ENCODE peak calls at places on chromosomes 12 and 14, in eight cellular contexts. G is fibroblast of mammary gland, N is endothelial cell, T is endodermal cell, V is left ventricle myocardium inferior, M is left lung, S is WTC11, W is stomach. Q is an unnamed sample.
A peak's percentile ranks its signal among the peaks of the same experiment; 100 is the strongest.

GRCh38 chr14:105483300-105484068 is 3.2 kb upstream of the CRIP1 start:
- DNase-seq in M (no peak), S (no peak), N (no peak), W (no peak), V (peak; percentile 38), T (no peak), G (no peak), Q (no peak)

GRCh38 chr14:71166434-71166833 is 259.2 kb downstream of the PCNX1 start:
- DNase-seq in N (peak; percentile 55), V (no peak), W (no peak), T (peak; percentile 62), S (peak; percentile 39), M (no peak), G (peak; percentile 68), Q (no peak)

GRCh38 chr12:116594325-116595038 is 35.3 kb downstream of the MAP1LC3B2 start:
- DNase-seq in W (no peak), V (peak; percentile 49), S (no peak), M (peak; percentile 91), N (no peak), G (no peak), T (no peak), Q (no peak)

GRCh38 chr12:87163122-87163521 is 866.1 kb downstream of the C12orf50 start:
- DNase-seq in N (no peak), V (no peak), S (no peak), W (no peak), G (no peak), T (no peak), M (no peak), Q (no peak)

GRCh38 chr14:75487155-75487671 is 35.1 kb upstream of the BATF start:
- DNase-seq in T (no peak), W (no peak), G (no peak), S (no peak), N (no peak), M (no peak), V (no peak), Q (no peak)

GRCh38 chr12:102690267-102690666 is 209.9 kb upstream of the IGF1 start:
- DNase-seq in T (no peak), W (peak; percentile 27), M (no peak), N (no peak), S (no peak), G (no peak), V (no peak), Q (no peak)

GRCh38 chr12:693937-694533 is 30.8 kb upstream of the NINJ2 start:
- DNase-seq in G (no peak), S (no peak), N (no peak), V (no peak), M (no peak), T (no peak), W (no peak), Q (no peak)

GRCh38 chr14:76272774-76273173 is 103.2 kb upstream of the ESRRB start:
- DNase-seq in W (no peak), T (no peak), V (no peak), M (no peak), G (peak; percentile 5), S (no peak), N (no peak), Q (no peak)

GRCh38 chr12:66119870-66120241 is 10.7 kb downstream of the LLPH start:
- DNase-seq in S (no peak), W (no peak), T (no peak), M (no peak), N (no peak), G (no peak), V (no peak), Q (no peak)

GRCh38 chr12:108854453-108855283 is 2.7 kb downstream of the SSH1 start:
- DNase-seq in W (no peak), S (no peak), T (no peak), M (peak; percentile 84), V (no peak), G (peak; percentile 100), N (no peak), Q (no peak)

GRCh38 chr12:103523771-103524170 is 28.0 kb upstream of the C12orf42 start:
- DNase-seq in T (no peak), V (no peak), S (no peak), N (no peak), M (no peak), G (no peak), W (no peak), Q (no peak)

GRCh38 chr14:53330441-53330840 is 177.3 kb upstream of the DDHD1 start:
- DNase-seq in N (no peak), S (no peak), V (no peak), M (no peak), T (no peak), W (no peak), G (peak; percentile 14), Q (no peak)

GRCh38 chr12:95858451-95859343 is at the start of gene SNRPF:
- DNase-seq in G (peak; percentile 97), W (peak; percentile 96), N (peak; percentile 94), M (peak; percentile 95), S (peak; percentile 96), T (peak; percentile 100), V (peak; percentile 92), Q (peak; percentile 96)
- TF ChIP-seq CTCF in G (peak; percentile 8), W (no peak), N (no peak), M (no peak), S (no peak), T (peak; percentile 40), V (peak; percentile 31), Q (peak; percentile 59)

GRCh38 chr12:44511289-44511688 is 364.8 kb downstream of the NELL2 start:
- DNase-seq in W (no peak), S (no peak), M (no peak), G (no peak), V (no peak), T (no peak), N (no peak), Q (no peak)
- TF ChIP-seq CTCF in W (no peak), S (no peak), M (no peak), G (no peak), V (no peak), T (no peak), N (no peak), Q (no peak)

GRCh38 chr12:27539191-27539631 is 15.2 kb downstream of the PPFIBP1 start:
- DNase-seq in S (no peak), T (no peak), W (no peak), V (no peak), G (peak; percentile 73), N (no peak), M (no peak), Q (no peak)

GRCh38 chr12:27545666-27546065 is 21.7 kb downstream of the PPFIBP1 start:
- DNase-seq in N (no peak), M (no peak), T (no peak), V (no peak), S (no peak), W (no peak), G (no peak), Q (no peak)

GRCh38 chr12:27542628-27543027 is 18.6 kb downstream of the PPFIBP1 start:
- DNase-seq in T (no peak), N (no peak), V (no peak), W (no peak), G (peak; percentile 89), M (no peak), S (no peak), Q (no peak)

GRCh38 chr12:27537855-27538675 is 14.1 kb downstream of the PPFIBP1 start:
- DNase-seq in S (no peak), G (peak; percentile 59), M (no peak), V (no peak), T (no peak), W (no peak), N (no peak), Q (no peak)

DNA sequence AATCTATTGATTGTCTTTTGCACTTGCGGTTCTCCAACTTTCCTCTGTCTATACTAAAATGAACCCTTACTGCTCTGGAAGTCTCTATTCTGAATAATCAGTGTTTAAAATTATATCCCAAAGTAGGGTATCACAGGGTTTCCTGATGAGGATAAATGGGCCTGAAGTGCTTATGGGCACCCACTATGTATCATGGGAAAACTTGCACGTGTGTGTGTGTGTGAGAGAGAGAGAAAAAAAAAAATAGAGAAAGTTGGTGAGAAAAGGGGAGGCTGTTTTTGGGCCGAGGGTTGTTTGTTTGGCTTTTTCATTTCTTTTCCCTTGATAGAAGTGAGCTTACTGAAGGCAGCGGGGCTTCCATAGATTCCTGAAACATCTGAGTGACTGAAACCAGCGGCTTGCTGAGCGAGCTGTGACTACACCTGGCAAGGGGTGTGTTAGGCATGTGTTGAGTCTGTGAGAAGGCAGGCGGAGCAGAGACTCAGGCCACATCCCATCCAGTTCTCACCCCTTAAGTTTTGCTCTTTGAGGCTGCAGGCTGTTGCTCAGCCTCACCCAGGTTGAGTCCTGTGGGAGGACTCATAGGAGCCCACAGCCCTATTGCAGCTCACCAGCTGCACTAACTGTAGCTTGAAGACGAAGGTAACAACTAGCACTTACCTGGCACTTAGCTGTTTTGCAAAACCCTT is 17.2 kb downstream of the PPFIBP1 start:
- DNase-seq in M (no peak), G (no peak), S (peak; percentile 32), T (peak; percentile 87), W (no peak), N (no peak), V (no peak), Q (no peak)
- TF ChIP-seq CTCF in M (no peak), G (no peak), S (no peak), T (no peak), W (no peak), N (no peak), V (no peak), Q (no peak)

GRCh38 chr12:106975098-106975497 is 11.8 kb downstream of the MTERF2 start:
- DNase-seq in G (no peak), W (no peak), V (no peak), M (no peak), T (no peak), N (no peak), S (no peak), Q (no peak)

GRCh38 chr12:106976668-106977067 is 10.3 kb downstream of the MTERF2 start:
- DNase-seq in W (no peak), M (no peak), G (no peak), T (no peak), V (no peak), S (no peak), N (no peak), Q (no peak)

GRCh38 chr12:106980944-106981343 is 6.0 kb downstream of the MTERF2 start:
- DNase-seq in S (no peak), T (no peak), W (no peak), V (no peak), M (peak; percentile 60), N (no peak), G (no peak), Q (no peak)

GRCh38 chr12:106976013-106976658 is 10.8 kb downstream of the MTERF2 start:
- DNase-seq in V (no peak), S (no peak), M (no peak), G (peak; percentile 74), T (no peak), W (no peak), N (no peak), Q (no peak)

DNA sequence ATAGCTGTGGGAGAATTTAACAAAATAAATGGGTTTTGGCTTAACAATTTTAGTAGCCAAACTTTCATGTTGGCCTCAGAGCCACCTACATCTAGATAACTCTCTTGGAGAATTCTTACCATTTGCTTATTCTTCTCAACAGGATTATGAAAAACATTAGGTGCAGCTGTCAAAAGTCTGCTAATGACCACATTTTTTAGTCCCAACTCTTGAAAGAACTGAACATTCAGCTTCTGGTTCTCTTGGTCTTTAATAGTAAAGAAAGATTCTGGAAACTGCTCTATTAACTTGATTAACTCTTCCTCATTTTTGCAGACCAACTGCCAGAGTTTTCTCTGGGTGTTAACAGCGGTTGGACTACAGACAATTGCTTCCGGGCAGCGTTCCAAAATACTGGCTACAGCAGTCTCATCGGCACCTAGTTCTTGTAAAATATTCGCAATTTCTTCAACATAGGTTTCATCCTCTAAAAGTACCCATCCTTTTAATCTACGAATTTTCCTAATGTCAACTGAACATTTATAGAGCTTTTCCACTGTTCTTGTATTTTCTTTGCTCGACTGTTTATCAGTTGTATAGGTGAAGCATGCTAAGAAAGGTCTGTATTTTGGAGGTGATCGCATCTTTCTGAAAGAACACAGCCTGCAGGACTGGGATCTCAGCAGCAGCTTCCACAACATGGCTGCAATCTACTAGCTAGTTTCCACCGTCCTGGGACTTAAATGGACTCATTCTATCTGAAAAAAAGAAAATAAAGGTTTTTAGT is 8.7 kb downstream of the MTERF2 start:
- DNase-seq in V (peak; percentile 73), S (no peak), G (peak; percentile 47), M (no peak), T (no peak), N (no peak), W (peak; percentile 69), Q (no peak)
- TF ChIP-seq CTCF in V (no peak), S (no peak), G (no peak), M (no peak), T (no peak), N (no peak), W (no peak), Q (no peak)